ENCODE peak calls at places on chromosomes 16 and 17, in eight cellular contexts. D, Z, G, R, I, V, T and J are unnamed samples.

GRCh38 chr16:13229039-13229438 is 327.6 kb downstream of the SHISA9 start:
- DNase-seq in D (no peak), Z (no peak), G (no peak), R (no peak), I (no peak), V (no peak), T (no peak), J (no peak)

GRCh38 chr17:82318169-82318498 is 726 bp upstream of the CD7 start:
- DNase-seq in D (no peak), Z (no peak), G (no peak), R (no peak), I (no peak), V (no peak), T (no peak), J (no peak)

GRCh38 chr16:30185141-30185682 is 1.8 kb downstream of the CORO1A start:
- DNase-seq in D (no peak), Z (no peak), G (no peak), R (no peak), I (peak; percentile 25), V (no peak), T (no peak), J (peak; percentile 24)

GRCh38 chr17:80847506-80848230 is 144.0 kb upstream of the CHMP6 start:
- DNase-seq in D (no peak), Z (no peak), G (no peak), R (no peak), I (peak; percentile 46), V (peak; percentile 75), T (no peak), J (no peak)

GRCh38 chr16:54430491-54431030 is 144.0 kb upstream of the IRX3 start:
- DNase-seq in D (no peak), Z (no peak), G (peak; percentile 59), R (peak; percentile 59), I (no peak), V (no peak), T (no peak), J (no peak)

GRCh38 chr17:21190078-21190477 is 23.9 kb downstream of the TMEM11 start:
- DNase-seq in D (no peak), Z (no peak), G (no peak), R (no peak), I (no peak), V (no peak), T (no peak), J (no peak)

GRCh38 chr17:66747561-66748275 is 87.2 kb upstream of the CACNG5 start:
- DNase-seq in D (no peak), Z (no peak), G (peak; percentile 62), R (peak; percentile 75), I (no peak), V (no peak), T (no peak), J (no peak)

GRCh38 chr16:57529324-57530103 is 6.9 kb downstream of the CCDC102A start:
- DNase-seq in D (no peak), Z (no peak), G (no peak), R (no peak), I (no peak), V (no peak), T (no peak), J (peak; percentile 36)

GRCh38 chr17:60506312-60506711 is 19.7 kb downstream of the APPBP2 start:
- DNase-seq in D (no peak), Z (peak; percentile 50), G (peak; percentile 66), R (peak; percentile 53), I (no peak), V (no peak), T (no peak), J (no peak)

GRCh38 chr16:77993111-77993571 is 29.2 kb upstream of the CLEC3A start:
- DNase-seq in D (no peak), Z (no peak), G (peak; percentile 82), R (no peak), I (no peak), V (no peak), T (no peak), J (no peak)

GRCh38 chr17:79439493-79439892 is 171.4 kb downstream of the RBFOX3 start:
- DNase-seq in D (no peak), Z (no peak), G (no peak), R (no peak), I (no peak), V (no peak), T (no peak), J (no peak)

GRCh38 chr17:40025991-40026815 is 11.0 kb downstream of the CSF3 start:
- DNase-seq in D (no peak), Z (no peak), G (no peak), R (no peak), I (peak; percentile 31), V (no peak), T (no peak), J (no peak)

GRCh38 chr17:40023590-40024292 is 8.5 kb downstream of the CSF3 start:
- DNase-seq in D (no peak), Z (no peak), G (peak; percentile 61), R (peak; percentile 20), I (no peak), V (no peak), T (peak; percentile 60), J (no peak)

GRCh38 chr17:40026816-40027613 is 11.8 kb downstream of the CSF3 start:
- DNase-seq in D (peak; percentile 95), Z (peak; percentile 83), G (peak; percentile 81), R (peak; percentile 86), I (peak; percentile 63), V (peak; percentile 91), T (peak; percentile 83), J (peak; percentile 79)

GRCh38 chr17:40024901-40025300 is 9.7 kb downstream of the CSF3 start:
- DNase-seq in D (no peak), Z (no peak), G (no peak), R (no peak), I (no peak), V (no peak), T (no peak), J (no peak)

GRCh38 chr17:40025559-40025958 is 10.3 kb downstream of the CSF3 start:
- DNase-seq in D (no peak), Z (no peak), G (no peak), R (no peak), I (no peak), V (no peak), T (no peak), J (no peak)
- H3K27ac ChIP-seq in D (peak overlapping the region; percentile 56), Z (peak overlapping the region; percentile 9), G (no peak overlapping the region), R (no peak overlapping the region), I (no peak overlapping the region), V (no peak overlapping the region), T (no peak overlapping the region), J (no peak overlapping the region)

DNA sequence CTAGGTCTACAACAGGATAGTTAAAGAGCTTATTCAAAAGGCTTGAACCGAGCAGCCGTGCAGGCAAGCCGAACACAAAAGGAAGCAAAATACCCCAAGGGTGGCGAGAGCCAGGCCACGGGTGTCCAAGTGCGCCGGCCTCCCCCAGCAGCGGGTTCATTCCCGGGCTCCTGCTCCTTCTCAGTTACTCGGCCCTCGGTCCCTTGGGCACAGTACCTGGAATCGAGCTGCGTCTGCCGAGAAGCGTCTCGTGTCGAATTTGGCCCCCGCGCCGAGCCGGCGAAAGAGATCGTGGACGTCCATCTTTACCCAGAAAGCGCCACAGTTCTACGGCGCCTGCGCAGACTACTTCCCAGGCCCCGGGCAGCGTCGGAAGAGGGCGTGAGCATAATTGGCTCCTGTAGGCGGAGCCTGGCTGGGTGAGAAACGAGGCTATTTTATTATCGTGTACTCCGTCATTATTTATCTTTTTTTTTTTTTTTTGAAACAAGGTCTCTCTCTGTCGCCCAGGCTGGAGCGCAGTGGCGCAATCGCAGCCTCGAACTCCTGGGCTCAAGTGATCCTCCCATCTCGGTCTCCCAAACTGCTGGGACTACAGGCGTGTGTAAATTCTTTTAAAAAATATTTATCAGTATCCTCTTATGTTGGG is at the start of gene DDX52:
- DNase-seq in D (peak; percentile 97), Z (peak; percentile 93), G (peak; percentile 90), R (peak; percentile 94), I (peak; percentile 81), V (peak; percentile 95), T (peak; percentile 92), J (peak; percentile 90)
- TF ChIP-seq CTCF in D (no peak), Z (no peak), G (no peak), R (peak; percentile 6), I (no peak), V (no peak), T (peak; percentile 13), J (no peak)

DNA sequence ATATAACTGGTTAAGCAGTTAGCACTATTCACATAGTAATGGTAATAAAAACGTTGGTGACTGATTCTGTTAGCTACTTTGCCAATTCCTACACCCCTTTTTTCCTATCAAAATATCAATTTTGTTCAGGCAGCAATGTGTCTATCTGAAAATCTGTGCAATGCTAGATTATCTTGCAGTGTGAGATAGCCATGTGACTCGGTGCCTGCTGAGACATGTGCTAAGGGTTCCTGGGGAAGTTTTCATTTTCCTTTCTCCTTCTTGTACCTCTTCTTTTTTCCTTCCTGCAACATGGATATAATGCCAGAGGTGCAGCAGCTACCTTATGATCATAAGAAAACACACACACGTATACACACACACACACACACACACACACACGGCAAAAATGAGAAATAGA is 100.5 kb upstream of the SHISA6 start:
- DNase-seq in D (no peak), Z (no peak), G (no peak), R (no peak), I (no peak), V (no peak), T (no peak), J (no peak)
- H3K27ac ChIP-seq in D (no peak overlapping the region), Z (no peak overlapping the region), G (no peak overlapping the region), R (no peak overlapping the region), I (no peak overlapping the region), V (no peak overlapping the region), T (no peak overlapping the region), J (no peak overlapping the region)

DNA sequence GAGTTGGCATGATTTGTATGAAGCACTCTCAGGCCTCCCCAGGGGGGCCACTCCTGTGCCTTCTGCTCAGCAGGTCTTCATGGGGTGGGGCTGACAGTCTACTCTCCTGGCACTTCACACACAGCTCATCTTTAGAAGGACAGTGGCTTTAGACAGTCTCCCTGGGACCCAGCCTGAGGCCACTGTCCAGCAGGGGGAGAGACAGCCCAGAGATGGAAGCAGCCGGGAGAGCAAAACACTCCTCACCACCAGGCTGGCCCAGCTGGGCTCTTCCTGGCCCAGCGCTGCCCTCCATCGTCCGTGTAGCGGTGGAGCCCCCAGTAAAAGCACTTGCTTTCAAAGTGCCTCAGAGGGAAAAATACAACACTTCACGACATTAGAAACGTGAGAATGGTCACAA is 62.0 kb upstream of the CRHR1 start:
- DNase-seq in D (no peak), Z (peak; percentile 69), G (no peak), R (peak; percentile 7), I (no peak), V (peak; percentile 35), T (no peak), J (no peak)
- TF ChIP-seq CTCF in D (no peak), Z (peak; percentile 39), G (peak; percentile 6), R (peak; percentile 33), I (no peak), V (peak; percentile 74), T (no peak), J (no peak)